ENCODE peak calls at places on chromosomes 13 and 19, in four cellular contexts. Y is PC-3, A is tibial artery, P is GM06990. C is an unnamed sample.

GRCh38 chr19:48806518-48806817 is 4.4 kb downstream of the BCAT2 start:
- DNase-seq in Y (no peak), A (no peak), P (no peak), C (no peak)

GRCh38 chr13:68927387-68928026 is 1180.1 kb upstream of the ATXN8OS start:
- DNase-seq in Y (peak), A (no peak), P (no peak), C (no peak)

GRCh38 chr13:74466015-74466414 is 331.8 kb upstream of the KLF12 start:
- DNase-seq in Y (no peak), A (no peak), P (no peak), C (no peak)

GRCh38 chr19:29845576-29846176 is 33.9 kb downstream of the CCNE1 start:
- DNase-seq in Y (no peak), A (no peak), P (no peak), C (no peak)

GRCh38 chr13:36979361-36980040 is 19.6 kb downstream of the ALG5 start:
- DNase-seq in Y (no peak), A (no peak), P (no peak), C (no peak)

GRCh38 chr19:4567584-4568071 is 8.1 kb upstream of the SEMA6B start:
- DNase-seq in Y (peak), A (no peak), P (no peak), C (peak)

GRCh38 chr13:94419304-94419943 is 60.1 kb downstream of the DCT start:
- DNase-seq in Y (peak), A (no peak), P (peak), C (no peak)

GRCh38 chr13:20815469-20815868 is 41.7 kb upstream of the EEF1AKMT1 start:
- DNase-seq in Y (peak), A (no peak), P (no peak), C (no peak)

GRCh38 chr13:82136880-82137279 is 1745.4 kb downstream of the SLITRK1 start:
- DNase-seq in Y (peak), A (no peak), P (no peak), C (no peak)

GRCh38 chr19:33047422-33047821 is 17.3 kb downstream of the RHPN2 start:
- DNase-seq in Y (peak), A (no peak), P (no peak), C (no peak)

GRCh38 chr13:75010941-75011340 is 471.0 kb downstream of the TBC1D4 start:
- DNase-seq in Y (no peak), A (no peak), P (no peak), C (no peak)

GRCh38 chr13:39767791-39768564 is 112.5 kb downstream of the COG6 start:
- DNase-seq in Y (no peak), A (no peak), P (no peak), C (no peak)

GRCh38 chr13:39766464-39767167 is 111.2 kb downstream of the COG6 start:
- DNase-seq in Y (no peak), A (no peak), P (no peak), C (no peak)

GRCh38 chr13:39770514-39770913 is 115.1 kb downstream of the COG6 start:
- DNase-seq in Y (no peak), A (no peak), P (no peak), C (no peak)

GRCh38 chr13:39768962-39769361 is 113.5 kb downstream of the COG6 start:
- DNase-seq in Y (no peak), A (no peak), P (no peak), C (no peak)

DNA sequence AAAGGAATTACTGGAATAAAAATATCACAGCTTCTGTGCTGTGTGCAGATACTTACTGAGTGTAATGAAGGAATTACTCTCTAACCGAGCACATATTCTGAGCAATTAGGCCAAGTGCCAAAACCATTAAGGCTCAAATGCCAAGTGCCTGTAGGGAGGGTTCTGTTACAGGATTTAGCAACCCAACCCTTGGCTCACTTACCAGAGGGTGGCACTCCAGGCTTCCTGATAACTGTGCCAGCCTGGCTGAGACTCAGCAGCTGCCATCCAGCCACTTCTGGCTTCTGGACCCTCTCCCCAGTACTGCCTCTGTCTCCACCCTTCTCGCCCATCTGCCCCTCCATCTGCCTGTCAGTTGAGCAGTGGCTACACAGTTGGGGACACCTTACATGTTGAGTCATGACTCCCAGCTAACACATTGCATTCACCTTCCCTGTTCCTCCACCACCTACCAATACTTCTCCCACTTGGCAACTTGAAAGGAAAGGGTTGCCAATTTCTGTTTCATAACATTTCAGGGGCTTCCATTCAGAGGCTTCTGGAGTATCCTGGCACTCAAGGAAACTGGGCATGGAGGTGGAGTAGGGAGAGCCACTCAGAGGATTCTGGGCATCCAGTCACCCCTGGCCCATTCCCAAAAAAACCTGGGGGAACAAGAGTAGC is 110.5 kb downstream of the COG6 start:
- DNase-seq in Y (peak), A (no peak), P (no peak), C (no peak)
- TF ChIP-seq CTCF in Y (peak), A (no peak), P (peak), C (no peak)

GRCh38 chr19:39351537-39352037 is 9.4 kb downstream of the SAMD4B start:
- DNase-seq in Y (no peak), A (no peak), P (peak), C (no peak)
- TF ChIP-seq CTCF in Y (no peak), A (no peak), P (peak), C (no peak)

GRCh38 chr19:7830272-7830771 is 304 bp downstream of the EVI5L start:
- DNase-seq in Y (no peak), A (no peak), P (no peak), C (no peak)

GRCh38 chr19:7831452-7831851 is 1.4 kb downstream of the EVI5L start:
- DNase-seq in Y (peak), A (no peak), P (no peak), C (no peak)

GRCh38 chr19:7830823-7831222 is 805 bp downstream of the EVI5L start:
- DNase-seq in Y (no peak), A (no peak), P (no peak), C (no peak)

GRCh38 chr19:7829162-7829520 is 877 bp upstream of the EVI5L start:
- DNase-seq in Y (no peak), A (no peak), P (no peak), C (no peak)

DNA sequence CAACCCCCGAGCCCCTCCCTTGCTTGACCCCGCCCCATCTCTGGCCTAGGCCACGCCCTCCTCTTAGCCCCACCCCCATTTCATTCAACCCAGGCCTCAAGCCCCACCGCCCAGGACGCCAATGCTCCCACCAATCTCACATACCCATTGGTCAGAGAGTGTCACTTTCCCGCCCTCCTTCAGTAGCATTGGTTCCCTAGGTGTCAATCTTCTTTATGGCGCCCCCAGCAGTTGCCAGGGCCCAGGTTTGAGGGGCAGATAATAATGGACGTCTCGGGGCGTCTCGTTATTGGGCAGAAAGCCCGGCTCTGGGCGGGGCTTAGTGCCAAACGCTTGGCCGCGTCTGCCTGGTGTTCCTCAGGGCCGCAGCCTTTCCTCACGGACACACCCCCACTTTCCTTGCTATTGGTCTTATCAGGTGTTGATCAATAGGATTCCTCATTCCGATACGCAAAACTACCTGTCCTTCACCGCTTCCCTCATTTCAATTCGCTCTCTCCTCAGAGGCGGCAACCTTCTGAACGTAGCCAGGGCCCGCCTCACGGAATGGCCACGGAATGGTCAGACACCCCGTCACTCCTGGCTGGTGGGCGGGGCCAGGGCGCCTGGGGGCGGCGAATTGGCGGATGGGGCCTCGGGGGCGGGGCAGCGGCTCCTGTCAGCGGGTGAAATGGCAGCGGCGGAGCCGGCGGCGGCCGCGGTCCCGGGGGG is at the start of gene EVI5L:
- DNase-seq in Y (peak), A (peak), P (peak), C (peak)
- TF ChIP-seq CTCF in Y (no peak), A (no peak), P (peak), C (no peak)

DNA sequence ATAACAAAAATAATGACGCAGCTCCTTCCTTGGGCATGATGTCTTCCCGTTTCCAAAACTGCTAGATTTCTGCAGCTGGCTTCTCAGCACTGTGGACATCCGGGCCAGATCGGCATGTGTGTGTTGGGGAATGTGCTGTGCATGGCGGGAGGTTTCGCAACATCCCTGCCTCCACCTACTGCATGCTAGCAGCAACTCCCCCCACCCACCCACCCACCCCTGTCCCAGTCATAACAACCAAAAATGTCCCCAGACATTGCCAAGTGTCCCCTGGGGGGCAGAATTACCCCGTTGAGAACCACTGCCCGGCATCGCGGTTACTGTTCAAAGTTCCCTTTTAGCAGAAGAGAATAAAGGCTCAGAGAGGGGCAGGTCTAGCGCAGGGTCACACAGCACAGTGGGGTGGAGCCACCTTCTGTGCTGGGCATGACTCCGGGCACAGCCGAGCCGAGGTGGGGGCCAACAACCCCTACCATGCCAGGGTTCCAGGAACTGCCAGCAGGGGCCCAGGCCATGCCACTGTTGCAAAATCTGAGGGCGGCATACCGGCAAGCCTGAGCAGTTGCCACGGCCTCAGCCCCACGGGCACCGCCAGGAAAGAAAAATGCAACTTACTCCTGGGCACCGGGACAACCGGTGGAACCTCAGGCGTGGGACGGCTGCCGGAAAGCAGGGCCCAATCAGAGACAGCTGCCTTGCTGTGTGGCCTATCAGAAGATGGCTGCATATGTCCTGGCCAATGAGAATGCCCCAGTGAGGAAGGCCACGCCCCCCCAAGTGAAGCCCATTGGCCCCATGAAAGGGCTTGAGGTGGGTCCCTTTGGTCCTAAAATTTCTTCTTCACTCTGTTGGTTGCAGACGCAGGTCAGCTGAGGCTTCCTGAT is 22.5 kb upstream of the NFIC start:
- DNase-seq in Y (peak), A (peak), P (no peak), C (peak)
- TF ChIP-seq CTCF in Y (no peak), A (no peak), P (peak), C (no peak)

GRCh38 chr19:1471514-1472107 is 7.4 kb downstream of the C19orf25 start:
- DNase-seq in Y (peak), A (no peak), P (peak), C (no peak)
- TF ChIP-seq CTCF in Y (peak), A (no peak), P (peak), C (no peak)

GRCh38 chr19:18773682-18774081 is 17.4 kb downstream of the COMP start:
- DNase-seq in Y (no peak), A (no peak), P (no peak), C (no peak)

GRCh38 chr19:18769989-18770528 is 21.0 kb downstream of the COMP start:
- DNase-seq in Y (no peak), A (no peak), P (no peak), C (no peak)

GRCh38 chr19:18770663-18771327 is 20.3 kb downstream of the COMP start:
- DNase-seq in Y (no peak), A (no peak), P (no peak), C (no peak)

GRCh38 chr19:18772620-18773587 is 18.2 kb downstream of the COMP start:
- DNase-seq in Y (peak), A (no peak), P (no peak), C (no peak)

GRCh38 chr19:18771328-18772242 is 19.5 kb downstream of the COMP start:
- DNase-seq in Y (peak), A (no peak), P (no peak), C (no peak)
- TF ChIP-seq CTCF in Y (peak), A (no peak), P (peak), C (no peak)

GRCh38 chr19:47711652-47712239 is 1.5 kb upstream of the EHD2 start:
- DNase-seq in Y (no peak), A (no peak), P (no peak), C (no peak)

GRCh38 chr19:47716270-47716937 is 3.2 kb downstream of the EHD2 start:
- DNase-seq in Y (no peak), A (no peak), P (no peak), C (no peak)

GRCh38 chr19:47714339-47714738 is 1.1 kb downstream of the EHD2 start:
- DNase-seq in Y (no peak), A (no peak), P (no peak), C (no peak)

GRCh38 chr19:47719047-47719885 is 6.0 kb downstream of the EHD2 start:
- DNase-seq in Y (no peak), A (peak), P (no peak), C (peak)

DNA sequence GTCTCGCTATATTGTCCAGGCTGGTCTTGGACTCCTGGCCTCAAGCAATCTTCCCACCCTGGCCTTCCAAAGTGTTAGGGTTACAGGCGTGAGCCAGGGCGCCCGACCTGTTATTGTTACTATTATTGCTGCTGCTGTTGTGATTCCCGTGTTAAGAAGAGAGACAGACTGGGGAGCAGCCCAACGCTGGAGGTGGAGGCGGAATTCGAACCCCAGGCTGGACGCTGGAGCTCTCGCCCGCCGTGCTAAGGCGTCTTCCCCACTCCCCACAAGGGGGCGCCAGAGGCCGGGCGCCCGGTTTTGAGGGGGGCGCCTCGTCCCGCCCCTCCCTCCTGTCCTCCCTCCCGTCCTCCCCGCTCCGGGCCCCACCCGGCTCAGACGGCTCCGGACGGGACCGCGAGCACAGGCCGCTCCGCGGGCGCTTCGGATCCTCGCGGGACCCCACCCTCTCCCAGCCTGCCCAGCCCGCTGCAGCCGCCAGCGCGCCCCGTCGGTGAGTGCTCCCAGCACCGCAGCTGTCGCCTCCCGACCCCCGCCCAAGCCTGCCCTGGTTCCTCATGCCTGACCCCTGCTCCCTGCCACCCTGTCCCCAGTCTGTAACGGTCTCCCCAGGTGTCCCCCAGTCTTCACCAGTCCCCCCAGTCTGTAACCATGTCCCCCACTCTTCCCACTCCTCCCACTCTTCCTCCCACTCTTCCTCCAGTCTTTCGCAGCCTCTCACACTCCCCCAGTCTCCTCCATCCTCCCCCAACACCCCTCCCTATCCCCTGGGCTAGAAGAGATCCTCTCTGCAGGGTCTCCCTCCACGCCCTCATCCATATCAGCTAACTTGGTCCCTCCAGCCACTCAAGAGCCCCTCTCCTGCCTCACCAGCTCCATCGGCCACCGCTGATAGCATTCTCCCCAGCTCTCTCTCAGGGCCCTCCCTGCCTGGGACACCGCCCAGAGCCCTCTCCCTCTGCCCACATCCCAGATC is at the start of gene EHD2:
- DNase-seq in Y (no peak), A (peak), P (no peak), C (peak)
- TF ChIP-seq CTCF in Y (peak), A (peak), P (peak), C (no peak)

GRCh38 chr13:102401755-102402154 is at the start of gene FGF14:
- DNase-seq in Y (no peak), A (no peak), P (no peak), C (no peak)

GRCh38 chr13:102400619-102401125 is 1.2 kb downstream of the FGF14 start:
- DNase-seq in Y (no peak), A (peak), P (peak), C (no peak)

GRCh38 chr13:102401305-102401704 is 543 bp downstream of the FGF14 start:
- DNase-seq in Y (no peak), A (no peak), P (no peak), C (no peak)

GRCh38 chr13:102399791-102400618 is 1.8 kb downstream of the FGF14 start:
- DNase-seq in Y (no peak), A (no peak), P (peak), C (no peak)

DNA sequence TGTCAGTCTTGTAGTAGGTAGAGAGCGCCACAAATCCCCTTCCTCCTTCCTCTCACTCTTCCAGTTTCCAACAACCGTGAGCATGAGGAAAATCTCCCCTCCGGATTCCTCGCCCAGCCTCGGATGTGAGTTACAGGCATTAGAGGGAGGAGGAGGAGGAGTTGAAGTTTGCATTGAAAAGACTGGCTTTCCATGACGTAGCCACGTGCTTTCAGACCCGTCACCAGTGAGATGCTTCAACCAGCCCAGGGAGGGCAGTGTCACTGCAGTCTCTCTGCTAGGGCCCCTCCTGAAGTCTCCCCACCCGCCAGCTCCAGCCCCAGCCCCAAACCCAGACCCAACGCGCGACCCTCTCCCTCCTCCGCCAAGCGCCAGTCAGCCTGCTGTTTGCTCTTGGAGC is 444 bp upstream of the FGF14 start:
- DNase-seq in Y (no peak), A (no peak), P (no peak), C (no peak)
- TF ChIP-seq CTCF in Y (no peak), A (no peak), P (no peak), C (no peak)

C was measured in omental fat pad.